ENCODE peak calls at places on chromosome 9, in four cellular contexts. M, V, B and R are unnamed samples.
A peak's percentile ranks its signal among the peaks of the same experiment; 100 is the strongest.

GRCh38 chr9:88746029-88746743 is 211.2 kb downstream of the NXNL2 start:
- DNase-seq in M (no peak), V (no peak), B (no peak), R (no peak)

GRCh38 chr9:12784461-12785250 is 9.8 kb downstream of the LURAP1L start:
- DNase-seq in M (no peak), V (no peak), B (peak; percentile 96), R (peak; percentile 35)

GRCh38 chr9:136629879-136630661 is 32.6 kb upstream of the EGFL7 start:
- DNase-seq in M (peak; percentile 71), V (no peak), B (peak; percentile 39), R (peak; percentile 57)

GRCh38 chr9:123460091-123460490 is 104.1 kb downstream of the CRB2 start:
- DNase-seq in M (no peak), V (no peak), B (no peak), R (no peak)

GRCh38 chr9:26169684-26170083 is 491.4 kb upstream of the TUSC1 start:
- DNase-seq in M (no peak), V (no peak), B (no peak), R (no peak)

GRCh38 chr9:132797861-132798659 is 80.0 kb downstream of the AK8 start:
- DNase-seq in M (no peak), V (no peak), B (no peak), R (no peak)

GRCh38 chr9:6218099-6218502 is 2.5 kb downstream of the IL33 start:
- DNase-seq in M (no peak), V (no peak), B (no peak), R (peak; percentile 97)

GRCh38 chr9:133107961-133108793 is 12.9 kb downstream of the RALGDS start:
- DNase-seq in M (no peak), V (no peak), B (no peak), R (no peak)

GRCh38 chr9:2494571-2494970 is 127.0 kb upstream of the VLDLR start:
- DNase-seq in M (no peak), V (no peak), B (no peak), R (no peak)

GRCh38 chr9:123338710-123339665 is 17.0 kb upstream of the CRB2 start:
- DNase-seq in M (peak; percentile 70), V (peak; percentile 94), B (no peak), R (peak; percentile 20)

GRCh38 chr9:89917861-89918260 is 313.0 kb downstream of the GADD45G start:
- DNase-seq in M (no peak), V (no peak), B (no peak), R (no peak)

GRCh38 chr9:77236693-77237092 is 59.4 kb downstream of the VPS13A start:
- DNase-seq in M (no peak), V (no peak), B (peak; percentile 2), R (no peak)

GRCh38 chr9:109923371-109923770 is 143.4 kb downstream of the PALM2AKAP2 start:
- DNase-seq in M (no peak), V (no peak), B (no peak), R (peak; percentile 88)

GRCh38 chr9:92652461-92652860 is 17.5 kb downstream of the IPPK start:
- DNase-seq in M (no peak), V (no peak), B (no peak), R (no peak)

GRCh38 chr9:32703635-32704034 is 68.2 kb upstream of the TAF1L start:
- DNase-seq in M (no peak), V (no peak), B (peak; percentile 5), R (peak; percentile 9)

GRCh38 chr9:110066929-110067716 is 140.8 kb downstream of the C9orf152 start:
- DNase-seq in M (no peak), V (no peak), B (no peak), R (peak; percentile 80)

GRCh38 chr9:21994996-21995651 is 533 bp downstream of the CDKN2B-AS1 start:
- DNase-seq in M (no peak), V (peak; percentile 55), B (no peak), R (peak; percentile 69)

GRCh38 chr9:113581865-113582697 is 118.6 kb downstream of the RGS3 start:
- DNase-seq in M (no peak), V (peak; percentile 96), B (no peak), R (peak; percentile 55)

GRCh38 chr9:114258866-114259799 is 63.8 kb upstream of the ORM1 start:
- DNase-seq in M (no peak), V (no peak), B (no peak), R (no peak)

GRCh38 chr9:135696446-135696845 is 2.8 kb downstream of the SOHLH1 start:
- DNase-seq in M (no peak), V (no peak), B (no peak), R (no peak)

GRCh38 chr9:7115606-7116005 is 357.8 kb downstream of the KDM4C start:
- DNase-seq in M (no peak), V (no peak), B (no peak), R (no peak)

GRCh38 chr9:83218411-83219090 is 155.6 kb upstream of the RASEF start:
- DNase-seq in M (no peak), V (no peak), B (no peak), R (no peak)

GRCh38 chr9:82208741-82209450 is 220.3 kb downstream of the SPATA31D1 start:
- DNase-seq in M (no peak), V (no peak), B (no peak), R (no peak)

GRCh38 chr9:3023449-3023848 is 179.6 kb upstream of the PUM3 start:
- DNase-seq in M (no peak), V (no peak), B (no peak), R (no peak)

GRCh38 chr9:113635586-113635985 is 172.1 kb downstream of the RGS3 start:
- DNase-seq in M (no peak), V (no peak), B (no peak), R (no peak)

GRCh38 chr9:95084254-95084934 is 233.1 kb downstream of the FANCC start:
- DNase-seq in M (no peak), V (no peak), B (no peak), R (no peak)

GRCh38 chr9:93365427-93366118 is 85.9 kb upstream of the FAM120A start:
- DNase-seq in M (no peak), V (no peak), B (no peak), R (no peak)

GRCh38 chr9:113184509-113184908 is 33.7 kb downstream of the SLC31A2 start:
- DNase-seq in M (no peak), V (no peak), B (no peak), R (no peak)

DNA sequence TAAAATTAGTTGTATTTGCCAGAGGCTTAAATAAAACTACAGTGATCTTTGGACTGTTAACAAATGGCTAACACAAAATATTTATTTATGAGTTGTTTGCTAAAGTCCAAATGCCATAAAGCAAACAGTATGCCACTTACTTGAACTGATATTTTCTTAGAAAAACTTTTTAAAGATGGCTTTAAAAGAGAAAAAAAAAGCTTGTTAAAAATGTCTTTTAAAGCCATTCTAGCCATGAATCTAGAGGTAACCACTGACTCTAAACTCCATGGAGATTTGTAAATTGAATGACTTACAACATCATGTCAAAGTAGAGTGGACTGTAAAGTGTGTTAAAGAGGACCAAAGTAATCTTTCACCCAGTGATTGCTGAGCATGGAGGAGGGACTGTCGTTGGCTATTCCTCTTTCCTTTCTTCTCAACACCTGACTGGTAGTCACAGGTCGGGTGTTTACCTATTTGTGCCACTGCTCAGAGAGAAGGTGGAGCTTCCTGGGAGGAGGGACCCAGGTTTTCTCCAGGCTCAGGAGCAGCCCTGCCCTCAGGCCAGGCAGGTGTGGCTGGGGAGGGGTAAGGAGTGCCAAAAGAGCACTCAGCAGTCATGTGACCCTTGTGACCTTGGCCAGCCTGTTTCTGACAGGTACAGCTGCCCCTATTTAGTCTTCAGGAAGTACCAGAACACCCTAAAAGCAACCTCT is 69.1 kb upstream of the TJP2 start:
- DNase-seq in M (no peak), V (no peak), B (peak; percentile 86), R (no peak)
- TF ChIP-seq POLR2AphosphoS5 in M (no peak), V (no peak), B (peak; percentile 82), R (no peak)

GRCh38 chr9:19371942-19372341 is 8.1 kb downstream of the RPS6 start:
- DNase-seq in M (no peak), V (no peak), B (no peak), R (no peak)

GRCh38 chr9:19373527-19373926 is 6.5 kb downstream of the RPS6 start:
- DNase-seq in M (no peak), V (no peak), B (no peak), R (no peak)

GRCh38 chr9:19375536-19375935 is 4.5 kb downstream of the RPS6 start:
- DNase-seq in M (no peak), V (no peak), B (no peak), R (peak; percentile 72)

GRCh38 chr9:19369107-19369506 is 10.9 kb downstream of the RPS6 start:
- DNase-seq in M (no peak), V (no peak), B (no peak), R (no peak)

GRCh38 chr9:19372576-19372975 is 7.5 kb downstream of the RPS6 start:
- DNase-seq in M (no peak), V (no peak), B (no peak), R (no peak)
- TF ChIP-seq MYC in M (no peak), V (no peak), B (no peak), R (no peak)

GRCh38 chr9:99414321-99414720 is 192.2 kb downstream of the SEC61B start:
- DNase-seq in M (no peak), V (no peak), B (no peak), R (no peak)

GRCh38 chr9:99411068-99411467 is 189.0 kb downstream of the SEC61B start:
- DNase-seq in M (no peak), V (no peak), B (no peak), R (no peak)

GRCh38 chr9:99416007-99416406 is 193.9 kb downstream of the SEC61B start:
- DNase-seq in M (no peak), V (peak; percentile 9), B (no peak), R (no peak)

GRCh38 chr9:99406939-99407338 is 184.9 kb downstream of the SEC61B start:
- DNase-seq in M (no peak), V (no peak), B (no peak), R (no peak)

GRCh38 chr9:99411479-99412100 is 189.5 kb downstream of the SEC61B start:
- DNase-seq in M (no peak), V (no peak), B (no peak), R (no peak)
- TF ChIP-seq POLR2AphosphoS5 in M (no peak), V (no peak), B (no peak), R (no peak)

DNA sequence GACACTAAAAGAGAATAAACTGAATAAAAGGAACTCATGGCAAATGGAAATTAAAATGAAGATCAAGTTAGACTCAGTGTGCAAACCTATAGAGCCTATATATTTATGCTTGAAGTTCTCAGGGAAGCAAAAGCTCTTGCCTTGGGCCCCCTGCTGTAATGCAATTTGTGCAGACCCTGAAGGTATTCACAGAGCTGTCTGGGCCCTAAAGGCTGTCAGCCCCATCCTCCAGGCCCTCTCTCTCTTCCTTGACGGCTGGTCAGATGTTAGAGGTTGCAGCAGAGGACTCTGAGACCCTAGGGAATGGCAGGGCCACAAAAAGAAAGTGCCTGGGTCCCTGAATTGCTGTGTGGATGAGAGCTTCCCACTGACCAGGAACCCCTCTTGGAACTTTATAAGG is 283.9 kb upstream of the TUT7 start:
- DNase-seq in M (no peak), V (no peak), B (no peak), R (no peak)
- TF ChIP-seq MYC in M (no peak), V (no peak), B (no peak), R (no peak)

GRCh38 chr9:134357631-134358025 is 31.4 kb downstream of the RXRA start:
- DNase-seq in M (no peak), V (no peak), B (no peak), R (no peak)
- TF ChIP-seq POLR2AphosphoS5 in M (no peak), V (no peak), B (no peak), R (no peak)